ENCODE peak calls at places on chromosomes 11 and 22, in eight cellular contexts. P is thoracic aorta, V is astrocyte of the spinal cord, X is cardiac muscle cell, J is astrocyte of the cerebellum, S is adrenal gland, L is fibroblast of lung, O is A549. C is an unnamed sample.

GRCh38 chr11:91761406-91762027 is 463.1 kb upstream of the FAT3 start:
- DNase-seq in P (no peak), V (no peak), X (no peak), J (no peak), S (no peak), L (no peak), O (no peak), C (no peak)

GRCh38 chr11:111438846-111439520 is 59.9 kb upstream of the POU2AF1 start:
- DNase-seq in P (no peak), V (no peak), X (no peak), J (no peak), S (no peak), L (no peak), O (no peak), C (no peak)

GRCh38 chr22:38754247-38755154 is 1.3 kb downstream of the SUN2 start:
- DNase-seq in P (peak), V (peak), X (peak), J (peak), S (peak), L (peak), O (no peak), C (peak)

GRCh38 chr11:68014157-68014965 is 4.2 kb downstream of the ALDH3B1 start:
- DNase-seq in P (no peak), V (peak), X (peak), J (peak), S (peak), L (peak), O (peak), C (peak)

GRCh38 chr11:105282658-105283057 is 143.1 kb upstream of the CARD18 start:
- DNase-seq in P (no peak), V (no peak), X (peak), J (no peak), S (no peak), L (no peak), O (no peak), C (no peak)

GRCh38 chr11:70243912-70244652 is 26.4 kb upstream of the PPFIA1 start:
- DNase-seq in P (no peak), V (no peak), X (peak), J (no peak), S (no peak), L (no peak), O (peak), C (peak)

GRCh38 chr11:125429174-125429707 is 66.8 kb downstream of the FEZ1 start:
- DNase-seq in P (no peak), V (peak), X (peak), J (peak), S (no peak), L (peak), O (peak), C (peak)

GRCh38 chr11:18749681-18750319 is 23.8 kb upstream of the IGSF22 start:
- DNase-seq in P (no peak), V (peak), X (peak), J (peak), S (peak), L (peak), O (peak), C (peak)

GRCh38 chr11:66467756-66468155 is 1.1 kb downstream of the PELI3 start:
- DNase-seq in P (no peak), V (no peak), X (peak), J (no peak), S (peak), L (peak), O (no peak), C (peak)

GRCh38 chr11:118211006-118211405 is 13.8 kb downstream of the JAML start:
- DNase-seq in P (no peak), V (no peak), X (peak), J (no peak), S (no peak), L (no peak), O (no peak), C (peak)

DNA sequence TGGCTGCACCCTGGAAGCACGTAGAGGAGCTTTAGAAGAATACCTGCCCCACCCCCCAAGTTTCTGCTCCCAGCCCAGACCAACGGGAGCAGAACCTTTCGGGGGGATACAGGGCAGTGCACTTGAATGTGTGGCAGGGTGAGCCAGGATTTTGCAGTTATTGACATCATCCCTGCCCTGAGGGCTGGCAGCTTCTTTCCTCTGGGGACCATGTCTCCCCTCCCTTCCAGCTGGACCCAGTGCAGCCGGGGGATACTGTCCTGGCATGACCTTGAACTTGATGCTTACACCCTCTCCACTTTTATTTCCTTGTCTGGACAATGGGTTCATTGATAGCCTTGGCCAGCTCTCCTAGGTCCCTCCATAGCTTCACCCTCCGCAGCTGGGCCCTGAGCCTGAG is 4.1 kb upstream of the CABP7 start:
- DNase-seq in P (no peak), V (no peak), X (no peak), J (no peak), S (no peak), L (no peak), O (no peak), C (no peak)
- TF ChIP-seq CTCF in P (no peak), V (no peak), X (no peak), J (no peak), S (no peak), L (no peak), O (no peak), C (no peak)

GRCh38 chr11:22430286-22430685 is 92.1 kb downstream of the SLC17A6 start:
- DNase-seq in P (no peak), V (no peak), X (no peak), J (no peak), S (no peak), L (no peak), O (no peak), C (no peak)
- H3K4me3 ChIP-seq in P (no peak), V (no peak), X (no peak), J (no peak), S (no peak), L (no peak), O (no peak), C (no peak)

GRCh38 chr11:88307749-88308425 is 29.6 kb downstream of the CTSC start:
- DNase-seq in P (no peak), V (no peak), X (no peak), J (no peak), S (no peak), L (no peak), O (no peak), C (no peak)

GRCh38 chr11:88308576-88308975 is 29.0 kb downstream of the CTSC start:
- DNase-seq in P (no peak), V (no peak), X (no peak), J (no peak), S (no peak), L (no peak), O (no peak), C (no peak)

GRCh38 chr11:88305430-88305829 is 32.1 kb downstream of the CTSC start:
- DNase-seq in P (no peak), V (no peak), X (no peak), J (no peak), S (no peak), L (no peak), O (no peak), C (no peak)

GRCh38 chr11:88304352-88304751 is 33.2 kb downstream of the CTSC start:
- DNase-seq in P (no peak), V (no peak), X (no peak), J (no peak), S (no peak), L (no peak), O (no peak), C (no peak)

DNA sequence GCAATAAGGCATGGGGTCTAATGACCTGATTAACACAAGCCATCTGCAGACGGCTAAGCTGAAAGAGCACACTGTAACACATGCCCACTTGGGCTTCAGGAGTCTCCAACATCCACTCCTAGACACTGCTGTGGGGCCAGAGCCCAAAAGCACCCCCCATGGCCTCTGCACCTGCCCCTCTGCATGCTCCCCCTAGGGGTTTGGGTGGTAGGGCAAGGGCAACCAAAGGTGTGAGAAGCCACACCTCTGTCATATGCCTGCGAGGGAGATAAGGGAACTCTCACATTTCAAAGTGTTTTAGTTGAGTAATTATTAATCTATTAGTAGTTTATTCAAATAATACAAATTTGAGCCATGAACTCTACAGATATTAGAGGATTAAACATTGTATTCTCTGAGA is 30.8 kb downstream of the CTSC start:
- DNase-seq in P (no peak), V (no peak), X (no peak), J (no peak), S (no peak), L (no peak), O (no peak), C (no peak)
- TF ChIP-seq CTCF in P (no peak), V (no peak), X (no peak), J (no peak), S (no peak), L (no peak), O (no peak), C (no peak)

DNA sequence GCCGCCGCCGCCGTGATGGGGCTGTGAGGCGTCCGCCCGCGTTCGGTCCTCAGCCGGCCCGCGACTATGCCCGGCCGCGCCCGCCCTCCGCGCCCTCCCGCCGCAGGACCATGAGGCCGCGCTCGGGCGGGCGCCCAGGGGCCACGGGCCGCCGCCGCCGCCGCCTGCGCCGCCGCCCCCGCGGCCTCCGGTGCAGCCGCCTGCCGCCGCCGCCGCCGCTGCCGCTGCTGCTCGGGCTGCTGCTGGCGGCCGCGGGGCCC is 215 bp downstream of the ZNRF3 start:
- DNase-seq in P (no peak), V (no peak), X (no peak), J (no peak), S (no peak), L (no peak), O (no peak), C (no peak)
- H3K4me3 ChIP-seq in P (peak), V (peak), X (peak), J (peak), S (peak), L (peak), O (peak), C (peak)

GRCh38 chr11:33687733-33688479 is 12.7 kb downstream of the C11orf91 start:
- DNase-seq in P (no peak), V (peak), X (peak), J (peak), S (peak), L (peak), O (peak), C (peak)

GRCh38 chr11:33682019-33682418 is 18.6 kb downstream of the C11orf91 start:
- DNase-seq in P (no peak), V (no peak), X (no peak), J (no peak), S (no peak), L (no peak), O (no peak), C (no peak)

GRCh38 chr11:33684003-33684715 is 16.5 kb downstream of the C11orf91 start:
- DNase-seq in P (no peak), V (no peak), X (no peak), J (no peak), S (no peak), L (no peak), O (no peak), C (no peak)

GRCh38 chr11:33685061-33685460 is 15.6 kb downstream of the C11orf91 start:
- DNase-seq in P (no peak), V (no peak), X (no peak), J (no peak), S (no peak), L (no peak), O (no peak), C (peak)

GRCh38 chr11:33682446-33682845 is 18.2 kb downstream of the C11orf91 start:
- DNase-seq in P (no peak), V (peak), X (no peak), J (no peak), S (no peak), L (no peak), O (no peak), C (no peak)
- TF ChIP-seq CTCF in P (no peak), V (peak), X (peak), J (peak), S (no peak), L (peak), O (no peak), C (no peak)

GRCh38 chr11:128472128-128473110 is 114.9 kb downstream of the ETS1 start:
- DNase-seq in P (no peak), V (peak), X (peak), J (no peak), S (no peak), L (peak), O (no peak), C (peak)
- H3K4me3 ChIP-seq in P (no peak), V (no peak), X (no peak), J (no peak), S (no peak), L (no peak), O (no peak), C (no peak)

DNA sequence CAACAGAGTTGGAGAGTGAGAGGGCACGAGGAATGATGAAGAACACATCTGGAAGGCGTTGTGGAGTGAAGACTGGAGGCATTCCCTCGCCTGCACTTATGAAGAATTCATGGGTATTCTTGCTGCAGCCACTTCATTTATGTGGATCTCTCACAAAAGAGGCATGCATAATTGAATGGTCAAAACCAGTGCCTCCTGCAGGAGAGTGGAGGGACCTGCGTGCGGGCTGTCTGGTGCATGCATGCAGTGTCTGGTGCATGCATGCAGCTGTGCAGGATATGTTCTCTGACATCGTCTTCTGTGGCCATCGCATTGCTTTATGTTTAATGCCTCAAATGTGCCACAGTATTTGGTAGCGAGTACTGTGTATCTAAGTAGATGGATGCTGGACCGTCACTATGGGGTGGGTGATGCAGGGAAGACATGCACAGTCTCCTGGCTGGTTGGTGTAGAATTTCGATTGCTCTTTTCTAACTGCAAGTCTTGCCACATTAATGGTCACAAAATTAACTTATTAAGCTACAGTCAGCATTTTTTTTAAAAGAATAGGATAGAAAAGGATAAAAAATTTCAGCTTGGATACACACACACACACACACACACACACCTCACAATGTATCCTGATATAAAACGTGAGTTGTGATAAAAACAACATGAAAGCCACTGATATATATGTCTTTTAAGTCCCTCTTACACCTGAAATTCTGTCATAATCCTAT is 20.9 kb upstream of the NTM start:
- DNase-seq in P (no peak), V (no peak), X (no peak), J (no peak), S (no peak), L (no peak), O (no peak), C (no peak)
- TF ChIP-seq CTCF in P (no peak), V (no peak), X (no peak), J (no peak), S (no peak), L (no peak), O (no peak), C (no peak)